ENCODE peak calls at places on chromosomes 7 and 10, in ten cellular contexts. Q is astrocyte of the spinal cord, C is neural crest cell, G is body of pancreas, Y is A549, P is cardiac muscle cell, V is NB4, M is bronchial epithelial cell, U is nephron progenitor cell, Z is fibroblast of lung. T is an unnamed sample.

GRCh38 chr7:19558527-19558926 is 150.3 kb downstream of the POLR1F start:
- DNase-seq in Z (no peak), P (no peak), C (no peak), U (no peak), G (no peak), Y (no peak), Q (peak), V (no peak), M (no peak), T (no peak)

GRCh38 chr10:71633935-71634334 is 85.6 kb downstream of the C10orf105 start:
- DNase-seq in C (no peak), Q (no peak), Z (no peak), V (no peak), P (no peak), M (no peak), Y (no peak), G (no peak), U (no peak), T (no peak)

GRCh38 chr7:116672596-116673503 is 854 bp downstream of the MET start:
- DNase-seq in G (peak), Y (no peak), Z (peak), V (no peak), C (no peak), P (peak), M (peak), Q (no peak), U (peak), T (no peak)

GRCh38 chr10:72274730-72275350 is 1.1 kb downstream of the DDIT4 start:
- DNase-seq in Z (peak), M (no peak), G (peak), P (peak), Q (peak), Y (peak), U (peak), C (peak), V (peak), T (no peak)

GRCh38 chr7:123748171-123748733 is 551 bp downstream of the WASL start:
- DNase-seq in G (peak), P (peak), U (peak), M (no peak), C (peak), Y (peak), Z (peak), Q (peak), V (peak), T (peak)

GRCh38 chr7:503046-503574 is 16.5 kb downstream of the PDGFA start:
- DNase-seq in U (no peak), C (no peak), Z (no peak), P (no peak), V (no peak), M (no peak), Q (no peak), G (no peak), Y (no peak), T (no peak)

GRCh38 chr7:75727881-75728592 is 10.7 kb downstream of the HIP1 start:
- DNase-seq in U (peak), Q (peak), G (peak), Y (peak), M (peak), C (no peak), V (peak), Z (no peak), P (no peak), T (no peak)

GRCh38 chr10:90577569-90577968 is 280.3 kb downstream of the HTR7 start:
- DNase-seq in V (no peak), Q (no peak), U (no peak), M (no peak), Z (no peak), C (no peak), Y (no peak), P (no peak), G (no peak), T (no peak)

GRCh38 chr10:71312840-71313789 is 5.9 kb upstream of the SLC29A3 start:
- DNase-seq in G (peak), Y (no peak), Q (peak), P (no peak), V (no peak), M (no peak), C (no peak), Z (peak), U (no peak), T (no peak)

GRCh38 chr7:151404216-151405011 is 5.4 kb downstream of the WDR86 start:
- DNase-seq in Q (peak), Z (peak), U (no peak), P (no peak), M (peak), G (no peak), C (no peak), Y (peak), V (no peak), T (no peak)

GRCh38 chr10:28250782-28251181 is 52.1 kb downstream of the MPP7 start:
- DNase-seq in P (no peak), M (peak), U (no peak), Q (peak), G (no peak), V (peak), C (no peak), Z (peak), Y (no peak), T (no peak)

GRCh38 chr10:125343118-125343752 is 182.9 kb upstream of the CTBP2 start:
- DNase-seq in G (peak), Z (peak), Q (peak), M (peak), U (peak), V (peak), P (peak), Y (peak), C (peak), T (no peak)

GRCh38 chr10:75542084-75542483 is 110.7 kb downstream of the LRMDA start:
- DNase-seq in Y (no peak), M (no peak), Q (no peak), C (no peak), V (no peak), U (no peak), G (no peak), Z (no peak), P (no peak), T (no peak)

GRCh38 chr7:156080046-156080445 is 267.8 kb upstream of the SHH start:
- DNase-seq in G (no peak), U (no peak), Q (no peak), C (no peak), P (no peak), V (no peak), Z (no peak), M (no peak), Y (no peak), T (no peak)

GRCh38 chr10:69679736-69680135 is 49.7 kb downstream of the FAM241B start:
- DNase-seq in P (no peak), M (no peak), G (no peak), Y (no peak), Q (no peak), Z (no peak), C (no peak), V (no peak), U (no peak), T (no peak)

GRCh38 chr10:22250897-22251605 is 33.2 kb upstream of the EBLN1 start:
- DNase-seq in Y (no peak), Q (peak), C (no peak), G (no peak), M (peak), U (no peak), V (peak), Z (peak), P (no peak), T (no peak)

GRCh38 chr10:77796311-77796915 is 130.1 kb downstream of the DLG5 start:
- DNase-seq in V (no peak), U (no peak), Y (no peak), Q (no peak), P (no peak), Z (no peak), G (no peak), C (no peak), M (no peak), T (no peak)

GRCh38 chr10:95840681-95841080 is 67.1 kb upstream of the CC2D2B start:
- DNase-seq in Y (no peak), Z (no peak), G (no peak), U (no peak), P (no peak), V (no peak), C (no peak), M (no peak), Q (no peak), T (no peak)

GRCh38 chr7:78768859-78769258 is 684.6 kb downstream of the MAGI2 start:
- DNase-seq in C (no peak), Z (no peak), Y (no peak), U (no peak), Q (no peak), V (no peak), G (no peak), M (no peak), P (peak), T (no peak)

GRCh38 chr10:45461034-45461433 is 87.0 kb downstream of the ALOX5 start:
- DNase-seq in Q (no peak), G (no peak), C (no peak), P (no peak), Z (no peak), V (peak), Y (no peak), M (no peak), U (no peak), T (no peak)

DNA sequence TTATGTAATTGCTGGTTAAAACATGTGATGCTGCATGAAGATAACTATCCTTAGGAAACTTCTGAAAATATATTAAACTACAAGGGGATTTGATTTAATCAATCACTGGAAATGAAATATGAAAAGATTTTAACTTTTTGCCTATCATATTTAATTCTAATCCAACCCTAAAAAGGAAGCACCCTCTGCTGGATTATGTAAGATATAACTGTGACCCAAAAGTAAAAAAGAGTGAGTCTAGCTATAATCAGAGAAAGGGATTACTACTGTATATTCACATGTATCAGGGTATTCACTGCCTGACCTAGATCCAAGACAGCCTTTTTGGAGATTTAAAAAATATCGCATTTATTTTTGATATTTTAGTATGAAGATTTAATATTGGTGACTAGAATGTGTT is 295.5 kb downstream of the MDFIC start:
- DNase-seq in Y (no peak), Z (peak), M (peak), V (no peak), Q (peak), P (no peak), U (no peak), G (no peak), C (no peak), T (no peak)
- TF ChIP-seq CTCF in Y (no peak), Z (peak), M (no peak), V (no peak), Q (peak), P (peak), U (no peak), G (peak), C (no peak), T (peak)

GRCh38 chr7:69184339-69184738 is 413.9 kb upstream of the AUTS2 start:
- DNase-seq in U (no peak), Y (no peak), V (no peak), C (no peak), M (no peak), P (no peak), G (no peak), Q (no peak), Z (no peak), T (no peak)
- TF ChIP-seq CTCF in U (no peak), Y (no peak), V (no peak), C (no peak), M (no peak), P (no peak), G (no peak), Q (no peak), Z (no peak), T (no peak)

GRCh38 chr10:55630491-55631056 is 730.5 kb downstream of the ZWINT start:
- DNase-seq in V (no peak), G (no peak), Q (peak), C (peak), M (peak), U (peak), P (peak), Y (no peak), Z (peak), T (peak)

GRCh38 chr10:55628260-55628701 is 732.8 kb downstream of the ZWINT start:
- DNase-seq in M (no peak), V (no peak), Y (no peak), Z (peak), C (peak), Q (peak), U (peak), P (peak), G (no peak), T (peak)

GRCh38 chr10:55627526-55628170 is 733.4 kb downstream of the ZWINT start:
- DNase-seq in Y (no peak), Z (no peak), P (peak), C (peak), Q (peak), M (no peak), V (no peak), U (peak), G (no peak), T (no peak)

GRCh38 chr10:55631071-55631654 is 729.9 kb downstream of the ZWINT start:
- DNase-seq in M (peak), P (peak), Y (peak), Z (peak), C (peak), G (peak), U (peak), V (no peak), Q (peak), T (peak)

DNA sequence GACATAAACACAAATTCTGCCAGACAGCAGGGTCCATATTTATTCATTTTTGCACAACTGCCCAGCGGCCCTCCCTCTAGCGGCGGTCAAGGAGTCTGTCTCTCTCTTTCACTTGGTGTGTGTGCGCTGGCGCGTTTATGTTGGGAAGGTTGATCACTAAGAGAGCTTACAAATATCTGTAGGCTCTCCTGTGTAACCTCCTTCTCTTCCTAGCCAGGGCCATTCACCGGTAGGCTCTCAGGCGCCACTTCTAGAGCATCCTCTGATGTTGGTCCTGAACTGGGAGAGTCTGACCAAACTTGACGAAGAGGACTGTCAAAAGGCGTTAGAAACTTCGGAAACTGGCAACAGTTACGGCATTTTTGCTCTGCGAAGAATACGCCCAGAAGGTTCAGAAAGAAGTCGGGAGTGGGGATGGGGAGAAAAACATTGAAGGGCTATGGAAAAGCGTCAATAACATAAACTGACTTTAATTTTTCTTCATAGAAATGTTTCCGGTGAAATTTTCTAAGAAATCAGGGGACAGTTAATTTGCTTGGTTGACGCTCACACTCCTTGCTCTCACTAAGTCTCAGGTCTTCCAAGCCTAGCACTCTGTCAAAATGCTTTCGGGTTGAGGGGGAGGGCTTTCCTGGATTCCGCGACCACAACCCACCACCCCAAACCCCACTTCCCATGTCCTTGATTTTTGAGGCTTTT is 731.1 kb downstream of the ZWINT start:
- DNase-seq in Z (peak), Y (peak), V (no peak), U (peak), M (peak), P (peak), Q (peak), G (peak), C (peak), T (peak)
- TF ChIP-seq CTCF in Z (peak), Y (peak), V (no peak), U (peak), M (peak), P (peak), Q (peak), G (peak), C (peak), T (peak)

GRCh38 chr7:25995893-25996529 is 156.0 kb upstream of the NFE2L3 start:
- DNase-seq in G (peak), P (no peak), C (no peak), U (no peak), M (no peak), Y (no peak), Q (no peak), V (no peak), Z (no peak), T (no peak)
- TF ChIP-seq CTCF in G (peak), P (no peak), C (no peak), U (no peak), M (no peak), Y (no peak), Q (no peak), V (peak), Z (no peak), T (no peak)

GRCh38 chr7:21722371-21722770 is 179.5 kb downstream of the DNAH11 start:
- DNase-seq in Z (no peak), Q (no peak), C (no peak), V (no peak), Y (no peak), M (no peak), P (no peak), U (no peak), G (no peak), T (no peak)
- TF ChIP-seq CTCF in Z (peak), Q (no peak), C (peak), V (no peak), Y (no peak), M (no peak), P (no peak), U (peak), G (no peak), T (peak)

DNA sequence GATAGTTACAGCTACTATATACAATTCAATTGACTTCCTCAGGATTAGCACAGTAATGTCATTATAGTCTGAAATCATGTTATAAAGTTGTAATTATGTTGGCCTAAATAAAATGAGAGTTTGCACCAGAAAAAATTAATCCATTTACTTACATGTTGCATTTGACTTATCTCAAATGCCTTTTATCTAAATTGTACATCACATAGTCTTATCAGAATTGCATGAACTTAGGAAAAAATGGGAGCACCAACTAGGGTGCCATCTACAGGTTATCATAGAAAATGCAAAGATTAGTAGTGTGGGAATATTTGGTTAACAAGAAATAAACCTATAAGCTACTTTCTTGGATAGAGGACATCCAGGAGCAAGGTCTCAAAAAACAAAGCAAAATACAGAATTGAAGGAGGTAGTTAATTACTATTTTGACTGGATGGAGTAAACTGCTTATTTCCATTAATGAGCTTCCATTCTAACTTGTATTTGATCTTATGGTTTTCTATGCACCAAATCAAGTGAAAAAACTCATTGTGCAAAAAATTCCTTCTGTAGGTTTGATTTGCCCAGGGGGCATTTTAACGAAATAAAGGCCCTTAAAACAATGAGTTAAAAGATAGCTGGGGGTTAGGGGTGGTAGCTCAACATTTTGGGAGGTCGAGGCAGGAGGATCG is 60.0 kb upstream of the ORC5 start:
- DNase-seq in M (peak), G (no peak), U (no peak), V (peak), Z (peak), Q (peak), P (no peak), C (no peak), Y (peak), T (no peak)
- TF ChIP-seq CTCF in M (peak), G (peak), U (peak), V (peak), Z (peak), Q (peak), P (peak), C (peak), Y (peak), T (peak)